ENCODE peak calls at places on chromosomes 11 and 22, in eight cellular contexts. One of them, this sample, is unnamed.

GRCh38 chr11:35218956-35219355 is 80.0 kb downstream of the CD44 start:
- DNase-seq in CD8-positive, alpha-beta memory T cell: no peak
- DNase-seq in left lung: no peak
- DNase-seq in colonic mucosa: no peak
- DNase-seq in heart right ventricle: no peak
- DNase-seq in PC-3: no peak
- DNase-seq in neuronal stem cell: no peak
- DNase-seq in right atrium auricular region: no peak
- DNase-seq in this sample: no peak

GRCh38 chr22:21000215-21000986 is 1.5 kb downstream of the THAP7 start:
- DNase-seq in colonic mucosa: no peak
- DNase-seq in PC-3: peak; percentile 9
- DNase-seq in right atrium auricular region: no peak
- DNase-seq in neuronal stem cell: no peak
- DNase-seq in left lung: no peak
- DNase-seq in heart right ventricle: no peak
- DNase-seq in CD8-positive, alpha-beta memory T cell: no peak
- DNase-seq in this sample: no peak

GRCh38 chr11:99464985-99465384 is 444.2 kb downstream of the CNTN5 start:
- DNase-seq in neuronal stem cell: no peak
- DNase-seq in CD8-positive, alpha-beta memory T cell: no peak
- DNase-seq in right atrium auricular region: no peak
- DNase-seq in colonic mucosa: no peak
- DNase-seq in left lung: no peak
- DNase-seq in PC-3: no peak
- DNase-seq in heart right ventricle: no peak
- DNase-seq in this sample: no peak

GRCh38 chr11:26377619-26378018 is 45.7 kb downstream of the ANO3 start:
- DNase-seq in left lung: no peak
- DNase-seq in neuronal stem cell: no peak
- DNase-seq in right atrium auricular region: no peak
- DNase-seq in heart right ventricle: no peak
- DNase-seq in PC-3: no peak
- DNase-seq in CD8-positive, alpha-beta memory T cell: no peak
- DNase-seq in colonic mucosa: no peak
- DNase-seq in this sample: no peak

GRCh38 chr22:17265649-17266248 is 46.5 kb upstream of the ADA2 start:
- DNase-seq in CD8-positive, alpha-beta memory T cell: no peak
- DNase-seq in colonic mucosa: peak; percentile 65
- DNase-seq in PC-3: no peak
- DNase-seq in left lung: no peak
- DNase-seq in heart right ventricle: no peak
- DNase-seq in right atrium auricular region: no peak
- DNase-seq in neuronal stem cell: no peak
- DNase-seq in this sample: peak; percentile 28

GRCh38 chr11:112526699-112527410 is 266.2 kb upstream of the PLET1 start:
- DNase-seq in left lung: no peak
- DNase-seq in heart right ventricle: no peak
- DNase-seq in CD8-positive, alpha-beta memory T cell: no peak
- DNase-seq in neuronal stem cell: no peak
- DNase-seq in PC-3: no peak
- DNase-seq in right atrium auricular region: no peak
- DNase-seq in colonic mucosa: no peak
- DNase-seq in this sample: no peak

GRCh38 chr11:100687032-100687629 is at the start of gene ARHGAP42:
- DNase-seq in neuronal stem cell: peak; percentile 46
- DNase-seq in left lung: peak; percentile 86
- DNase-seq in CD8-positive, alpha-beta memory T cell: no peak
- DNase-seq in right atrium auricular region: peak; percentile 64
- DNase-seq in heart right ventricle: peak; percentile 75
- DNase-seq in PC-3: peak; percentile 72
- DNase-seq in colonic mucosa: peak; percentile 76
- DNase-seq in this sample: peak; percentile 93

GRCh38 chr11:114358711-114359110 is 41.6 kb downstream of the C11orf71 start:
- DNase-seq in PC-3: no peak
- DNase-seq in neuronal stem cell: no peak
- DNase-seq in colonic mucosa: peak; percentile 18
- DNase-seq in right atrium auricular region: no peak
- DNase-seq in CD8-positive, alpha-beta memory T cell: no peak
- DNase-seq in left lung: no peak
- DNase-seq in heart right ventricle: no peak
- DNase-seq in this sample: no peak

GRCh38 chr22:41538583-41538982 is 5.7 kb downstream of the POLR3H start:
- DNase-seq in colonic mucosa: no peak
- DNase-seq in right atrium auricular region: no peak
- DNase-seq in left lung: no peak
- DNase-seq in heart right ventricle: no peak
- DNase-seq in CD8-positive, alpha-beta memory T cell: no peak
- DNase-seq in PC-3: no peak
- DNase-seq in neuronal stem cell: no peak
- DNase-seq in this sample: no peak

GRCh38 chr11:112499153-112499907 is 238.7 kb upstream of the PLET1 start:
- DNase-seq in neuronal stem cell: no peak
- DNase-seq in CD8-positive, alpha-beta memory T cell: no peak
- DNase-seq in heart right ventricle: no peak
- DNase-seq in colonic mucosa: no peak
- DNase-seq in PC-3: no peak
- DNase-seq in left lung: no peak
- DNase-seq in right atrium auricular region: no peak
- DNase-seq in this sample: peak; percentile 51

GRCh38 chr11:11545285-11546275 is 76.2 kb downstream of the GALNT18 start:
- DNase-seq in neuronal stem cell: no peak
- DNase-seq in heart right ventricle: no peak
- DNase-seq in left lung: no peak
- DNase-seq in CD8-positive, alpha-beta memory T cell: no peak
- DNase-seq in right atrium auricular region: no peak
- DNase-seq in PC-3: no peak
- DNase-seq in colonic mucosa: no peak
- DNase-seq in this sample: peak; percentile 71

GRCh38 chr11:79973701-79974626 is 533.1 kb upstream of the TENM4 start:
- DNase-seq in heart right ventricle: no peak
- DNase-seq in colonic mucosa: no peak
- DNase-seq in PC-3: no peak
- DNase-seq in CD8-positive, alpha-beta memory T cell: no peak
- DNase-seq in right atrium auricular region: no peak
- DNase-seq in left lung: no peak
- DNase-seq in neuronal stem cell: peak; percentile 31
- DNase-seq in this sample: peak; percentile 1

GRCh38 chr22:24185501-24186351 is 4.4 kb downstream of the SUSD2 start:
- DNase-seq in left lung: peak; percentile 73
- DNase-seq in heart right ventricle: no peak
- DNase-seq in CD8-positive, alpha-beta memory T cell: peak; percentile 38
- DNase-seq in PC-3: no peak
- DNase-seq in neuronal stem cell: no peak
- DNase-seq in right atrium auricular region: no peak
- DNase-seq in colonic mucosa: no peak
- DNase-seq in this sample: peak; percentile 50

GRCh38 chr22:41687901-41688364 is 734 bp downstream of the SNU13 start:
- DNase-seq in right atrium auricular region: no peak
- DNase-seq in neuronal stem cell: no peak
- DNase-seq in CD8-positive, alpha-beta memory T cell: no peak
- DNase-seq in PC-3: peak; percentile 6
- DNase-seq in left lung: no peak
- DNase-seq in heart right ventricle: peak; percentile 21
- DNase-seq in colonic mucosa: no peak
- DNase-seq in this sample: peak; percentile 63

GRCh38 chr11:109697140-109697843 is 275.3 kb downstream of the C11orf87 start:
- DNase-seq in colonic mucosa: no peak
- DNase-seq in CD8-positive, alpha-beta memory T cell: no peak
- DNase-seq in right atrium auricular region: no peak
- DNase-seq in heart right ventricle: no peak
- DNase-seq in left lung: peak; percentile 29
- DNase-seq in neuronal stem cell: peak; percentile 18
- DNase-seq in PC-3: peak; percentile 64
- DNase-seq in this sample: peak; percentile 41

GRCh38 chr11:16787035-16787744 is 48.7 kb downstream of the C11orf58 start:
- DNase-seq in left lung: no peak
- DNase-seq in neuronal stem cell: no peak
- DNase-seq in PC-3: peak; percentile 25
- DNase-seq in CD8-positive, alpha-beta memory T cell: no peak
- DNase-seq in heart right ventricle: no peak
- DNase-seq in right atrium auricular region: no peak
- DNase-seq in colonic mucosa: no peak
- DNase-seq in this sample: no peak

GRCh38 chr11:128603752-128604472 is 16.6 kb upstream of the ETS1 start:
- DNase-seq in heart right ventricle: no peak
- DNase-seq in neuronal stem cell: no peak
- DNase-seq in left lung: no peak
- DNase-seq in CD8-positive, alpha-beta memory T cell: no peak
- DNase-seq in PC-3: no peak
- DNase-seq in colonic mucosa: no peak
- DNase-seq in right atrium auricular region: no peak
- DNase-seq in this sample: no peak

GRCh38 chr11:6576471-6577373 is 26.7 kb downstream of the RRP8 start:
- DNase-seq in PC-3: no peak
- DNase-seq in neuronal stem cell: no peak
- DNase-seq in colonic mucosa: no peak
- DNase-seq in left lung: no peak
- DNase-seq in right atrium auricular region: no peak
- DNase-seq in heart right ventricle: peak; percentile 60
- DNase-seq in CD8-positive, alpha-beta memory T cell: no peak
- DNase-seq in this sample: peak; percentile 26

GRCh38 chr22:27474711-27475547 is 326.6 kb downstream of the MN1 start:
- DNase-seq in PC-3: peak; percentile 97
- DNase-seq in colonic mucosa: no peak
- DNase-seq in neuronal stem cell: no peak
- DNase-seq in left lung: no peak
- DNase-seq in heart right ventricle: no peak
- DNase-seq in right atrium auricular region: no peak
- DNase-seq in CD8-positive, alpha-beta memory T cell: no peak
- DNase-seq in this sample: peak; percentile 67

GRCh38 chr11:10051868-10052586 is 242.0 kb downstream of the SBF2 start:
- DNase-seq in PC-3: no peak
- DNase-seq in right atrium auricular region: no peak
- DNase-seq in left lung: no peak
- DNase-seq in heart right ventricle: no peak
- DNase-seq in CD8-positive, alpha-beta memory T cell: no peak
- DNase-seq in neuronal stem cell: no peak
- DNase-seq in colonic mucosa: no peak
- DNase-seq in this sample: no peak

GRCh38 chr22:19002684-19003038 is 66.6 kb upstream of the PRODH start:
- DNase-seq in CD8-positive, alpha-beta memory T cell: no peak
- DNase-seq in left lung: no peak
- DNase-seq in PC-3: no peak
- DNase-seq in right atrium auricular region: no peak
- DNase-seq in neuronal stem cell: no peak
- DNase-seq in heart right ventricle: no peak
- DNase-seq in colonic mucosa: no peak
- DNase-seq in this sample: no peak

GRCh38 chr11:127115844-127116243 is 115.3 kb upstream of the KIRREL3 start:
- DNase-seq in right atrium auricular region: no peak
- DNase-seq in left lung: no peak
- DNase-seq in neuronal stem cell: no peak
- DNase-seq in heart right ventricle: no peak
- DNase-seq in colonic mucosa: no peak
- DNase-seq in PC-3: no peak
- DNase-seq in CD8-positive, alpha-beta memory T cell: no peak
- DNase-seq in this sample: no peak
- H3K27me3 ChIP-seq in right atrium auricular region: no peaks in the 10 kb centered on the region
- H3K27me3 ChIP-seq in left lung: no peaks in the 10 kb centered on the region
- H3K27me3 ChIP-seq in neuronal stem cell: no peaks in the 10 kb centered on the region
- H3K27me3 ChIP-seq in heart right ventricle: no peaks in the 10 kb centered on the region
- H3K27me3 ChIP-seq in colonic mucosa: no peaks in the 10 kb centered on the region
- H3K27me3 ChIP-seq in PC-3: peaks cover 61% of the 10 kb centered on the region
- H3K27me3 ChIP-seq in CD8-positive, alpha-beta memory T cell: no peaks in the 10 kb centered on the region
- H3K27me3 ChIP-seq in this sample: no peaks in the 10 kb centered on the region

GRCh38 chr11:46322759-46323158 is 24.5 kb upstream of the DGKZ start:
- DNase-seq in left lung: no peak
- DNase-seq in CD8-positive, alpha-beta memory T cell: no peak
- DNase-seq in right atrium auricular region: no peak
- DNase-seq in colonic mucosa: peak; percentile 52
- DNase-seq in heart right ventricle: no peak
- DNase-seq in neuronal stem cell: no peak
- DNase-seq in PC-3: no peak
- DNase-seq in this sample: peak; percentile 85

GRCh38 chr11:46326813-46327416 is 20.3 kb upstream of the DGKZ start:
- DNase-seq in neuronal stem cell: no peak
- DNase-seq in PC-3: no peak
- DNase-seq in right atrium auricular region: no peak
- DNase-seq in heart right ventricle: no peak
- DNase-seq in CD8-positive, alpha-beta memory T cell: no peak
- DNase-seq in colonic mucosa: no peak
- DNase-seq in left lung: no peak
- DNase-seq in this sample: no peak

GRCh38 chr11:46315783-46316563 is 31.3 kb upstream of the DGKZ start:
- DNase-seq in CD8-positive, alpha-beta memory T cell: no peak
- DNase-seq in colonic mucosa: peak; percentile 60
- DNase-seq in neuronal stem cell: no peak
- DNase-seq in heart right ventricle: peak; percentile 50
- DNase-seq in left lung: no peak
- DNase-seq in right atrium auricular region: no peak
- DNase-seq in PC-3: no peak
- DNase-seq in this sample: no peak

GRCh38 chr11:46319074-46319453 is 28.2 kb upstream of the DGKZ start:
- DNase-seq in PC-3: no peak
- DNase-seq in neuronal stem cell: no peak
- DNase-seq in CD8-positive, alpha-beta memory T cell: no peak
- DNase-seq in left lung: peak; percentile 59
- DNase-seq in right atrium auricular region: no peak
- DNase-seq in heart right ventricle: no peak
- DNase-seq in colonic mucosa: no peak
- DNase-seq in this sample: no peak

GRCh38 chr11:46321757-46322156 is 25.5 kb upstream of the DGKZ start:
- DNase-seq in heart right ventricle: no peak
- DNase-seq in right atrium auricular region: no peak
- DNase-seq in neuronal stem cell: no peak
- DNase-seq in colonic mucosa: no peak
- DNase-seq in PC-3: no peak
- DNase-seq in left lung: no peak
- DNase-seq in CD8-positive, alpha-beta memory T cell: no peak
- DNase-seq in this sample: no peak
- H3K36me3 ChIP-seq in heart right ventricle: peaks cover 40% of the 10 kb centered on the region
- H3K36me3 ChIP-seq in right atrium auricular region: peaks cover 22% of the 10 kb centered on the region
- H3K36me3 ChIP-seq in neuronal stem cell: no peaks in the 10 kb centered on the region
- H3K36me3 ChIP-seq in colonic mucosa: no peaks in the 10 kb centered on the region
- H3K36me3 ChIP-seq in PC-3: no peaks in the 10 kb centered on the region
- H3K36me3 ChIP-seq in left lung: no peaks in the 10 kb centered on the region
- H3K36me3 ChIP-seq in CD8-positive, alpha-beta memory T cell: no peaks in the 10 kb centered on the region
- H3K36me3 ChIP-seq in this sample: peaks cover 1% of the 10 kb centered on the region

GRCh38 chr11:120212259-120212888 is 1.5 kb downstream of the OAF start:
- DNase-seq in right atrium auricular region: no peak
- DNase-seq in neuronal stem cell: no peak
- DNase-seq in CD8-positive, alpha-beta memory T cell: no peak
- DNase-seq in colonic mucosa: no peak
- DNase-seq in heart right ventricle: no peak
- DNase-seq in left lung: no peak
- DNase-seq in PC-3: peak; percentile 48
- DNase-seq in this sample: no peak
- H3K27me3 ChIP-seq in right atrium auricular region: no peaks in the 10 kb centered on the region
- H3K27me3 ChIP-seq in neuronal stem cell: peaks cover 65% of the 10 kb centered on the region
- H3K27me3 ChIP-seq in CD8-positive, alpha-beta memory T cell: no peaks in the 10 kb centered on the region
- H3K27me3 ChIP-seq in colonic mucosa: no peaks in the 10 kb centered on the region
- H3K27me3 ChIP-seq in heart right ventricle: no peaks in the 10 kb centered on the region
- H3K27me3 ChIP-seq in left lung: no peaks in the 10 kb centered on the region
- H3K27me3 ChIP-seq in PC-3: no peaks in the 10 kb centered on the region
- H3K27me3 ChIP-seq in this sample: peaks cover 73% of the 10 kb centered on the region

DNA sequence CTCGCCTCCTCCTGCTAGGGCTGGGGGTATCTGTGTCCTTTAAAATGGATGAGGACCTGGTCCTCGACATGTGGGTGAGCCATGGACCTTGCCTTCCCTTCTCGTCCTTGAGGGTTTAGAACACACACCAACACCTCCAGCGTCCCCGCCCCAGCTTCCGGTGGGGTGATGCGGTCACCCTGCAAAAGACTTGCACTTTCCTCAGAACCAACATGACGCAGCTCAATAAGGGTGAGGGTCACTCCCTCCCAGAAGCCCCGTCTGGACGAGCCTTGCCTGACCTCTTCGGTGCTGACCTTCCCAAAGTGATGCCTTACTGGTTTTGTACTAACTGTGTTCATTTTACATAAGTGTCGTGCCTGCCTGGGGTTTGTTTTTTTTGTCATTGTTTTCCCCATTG is 41.0 kb downstream of the DBX1 start:
- DNase-seq in colonic mucosa: no peak
- DNase-seq in right atrium auricular region: no peak
- DNase-seq in neuronal stem cell: no peak
- DNase-seq in heart right ventricle: no peak
- DNase-seq in left lung: no peak
- DNase-seq in PC-3: no peak
- DNase-seq in CD8-positive, alpha-beta memory T cell: no peak
- DNase-seq in this sample: no peak
- H3K36me3 ChIP-seq in colonic mucosa: no peaks in the 10 kb centered on the region
- H3K36me3 ChIP-seq in right atrium auricular region: peaks cover 50% of the 10 kb centered on the region
- H3K36me3 ChIP-seq in neuronal stem cell: peaks cover 10% of the 10 kb centered on the region
- H3K36me3 ChIP-seq in heart right ventricle: peaks cover 64% of the 10 kb centered on the region
- H3K36me3 ChIP-seq in left lung: no peaks in the 10 kb centered on the region
- H3K36me3 ChIP-seq in PC-3: peaks cover 5% of the 10 kb centered on the region
- H3K36me3 ChIP-seq in CD8-positive, alpha-beta memory T cell: no peaks in the 10 kb centered on the region
- H3K36me3 ChIP-seq in this sample: peaks cover 4% of the 10 kb centered on the region